ENCODE peak calls at places on chromosomes 12 and 14, in five cellular contexts. M is ovary, Z is A549, H is transverse colon, F is esophagus muscularis mucosa. W is an unnamed sample.

GRCh38 chr14:43900173-43900655 is 606.9 kb downstream of the FSCB start:
- DNase-seq in Z (no peak), M (no peak), F (no peak), H (no peak), W (no peak)

GRCh38 chr12:13032164-13032563 is 12.0 kb upstream of the FAM234B start:
- DNase-seq in Z (no peak), F (no peak), M (no peak), H (no peak), W (no peak)

GRCh38 chr14:99415496-99416281 is 65.0 kb downstream of the SETD3 start:
- DNase-seq in Z (peak), M (no peak), H (peak), F (no peak), W (peak)

GRCh38 chr12:17301544-17301943 is 695.6 kb upstream of the LMO3 start:
- DNase-seq in F (no peak), M (no peak), Z (no peak), H (no peak), W (no peak)

GRCh38 chr14:94665121-94665520 is 52.9 kb downstream of the SERPINA3 start:
- DNase-seq in M (no peak), F (no peak), Z (no peak), H (no peak), W (no peak)

GRCh38 chr14:38261620-38262019 is 5.7 kb upstream of the CLEC14A start:
- DNase-seq in F (no peak), M (no peak), Z (no peak), H (no peak), W (no peak)

GRCh38 chr14:54219281-54220121 is 177.3 kb upstream of the CDKN3 start:
- DNase-seq in F (no peak), H (no peak), M (no peak), Z (no peak), W (no peak)

GRCh38 chr12:14775652-14776020 is 27.6 kb downstream of the WBP11 start:
- DNase-seq in Z (no peak), M (no peak), H (no peak), F (no peak), W (no peak)

GRCh38 chr12:127125607-127126259 is 1141.2 kb upstream of the TMEM132C start:
- DNase-seq in H (peak), Z (peak), M (no peak), F (no peak), W (no peak)

GRCh38 chr12:108995370-108995992 is 25.4 kb downstream of the SVOP start:
- DNase-seq in H (no peak), Z (no peak), M (no peak), F (no peak), W (no peak)

GRCh38 chr14:89198544-89199329 is 218.3 kb downstream of the FOXN3 start:
- DNase-seq in M (no peak), H (no peak), Z (no peak), F (no peak), W (peak)

GRCh38 chr14:23865502-23865901 is 88.1 kb upstream of the DHRS4 start:
- DNase-seq in M (no peak), H (no peak), Z (no peak), F (no peak), W (no peak)

GRCh38 chr12:47319746-47320145 is 240.0 kb upstream of the AMIGO2 start:
- DNase-seq in M (no peak), H (no peak), F (no peak), Z (no peak), W (no peak)

GRCh38 chr14:101715209-101716076 is 46.1 kb upstream of the PPP2R5C start:
- DNase-seq in Z (no peak), H (no peak), M (no peak), F (peak), W (peak)

GRCh38 chr14:54867011-54867410 is 35.6 kb downstream of the GCH1 start:
- DNase-seq in Z (no peak), M (no peak), F (no peak), H (no peak), W (no peak)

GRCh38 chr14:25607095-25607657 is 557.2 kb upstream of the STXBP6 start:
- DNase-seq in Z (no peak), H (no peak), F (no peak), M (no peak), W (no peak)

GRCh38 chr12:27048822-27049752 is 26.7 kb downstream of the MED21 start:
- DNase-seq in M (no peak), Z (no peak), H (no peak), F (no peak), W (no peak)

GRCh38 chr14:90062852-90063539 is 1.2 kb downstream of the KCNK13 start:
- DNase-seq in F (peak), H (no peak), M (no peak), Z (no peak), W (no peak)

GRCh38 chr12:70327541-70327940 is 38.5 kb upstream of the KCNMB4 start:
- DNase-seq in Z (no peak), H (no peak), M (no peak), F (no peak), W (no peak)

GRCh38 chr12:121430821-121431415 is 31.0 kb downstream of the RNF34 start:
- DNase-seq in M (no peak), H (no peak), Z (no peak), F (no peak), W (no peak)

GRCh38 chr12:4214912-4215861 is 58.4 kb upstream of the CCND2 start:
- DNase-seq in Z (no peak), F (peak), H (peak), M (no peak), W (peak)

GRCh38 chr12:112134731-112135130 is 9.4 kb downstream of the TRAFD1 start:
- DNase-seq in H (no peak), Z (no peak), F (peak), M (no peak), W (no peak)

GRCh38 chr12:65612440-65612839 is 211.8 kb upstream of the HMGA2 start:
- DNase-seq in M (no peak), F (no peak), Z (no peak), H (no peak), W (no peak)

GRCh38 chr14:41872906-41873305 is 266.2 kb downstream of the LRFN5 start:
- DNase-seq in H (no peak), M (no peak), Z (no peak), F (no peak), W (no peak)

GRCh38 chr12:67832155-67832554 is 157.1 kb upstream of the IFNG-AS1 start:
- DNase-seq in H (no peak), F (no peak), Z (no peak), M (no peak), W (no peak)

GRCh38 chr12:121442028-121442948 is 42.4 kb downstream of the RNF34 start:
- DNase-seq in Z (no peak), F (no peak), M (no peak), H (no peak), W (no peak)

GRCh38 chr12:96120359-96121100 is 73.6 kb upstream of the ELK3 start:
- DNase-seq in Z (no peak), M (no peak), H (peak), F (no peak), W (no peak)

GRCh38 chr12:132285991-132286681 is 43.3 kb downstream of the GALNT9 start:
- DNase-seq in H (peak), F (no peak), M (peak), Z (no peak), W (peak)

GRCh38 chr14:100900837-100901390 is 2.6 kb downstream of the RTL1 start:
- DNase-seq in M (peak), F (peak), H (peak), Z (peak), W (no peak)

GRCh38 chr12:131357152-131357747 is 353.6 kb upstream of the SFSWAP start:
- DNase-seq in F (no peak), M (no peak), H (no peak), Z (no peak), W (no peak)

GRCh38 chr14:53493895-53494294 is 340.8 kb upstream of the DDHD1 start:
- DNase-seq in H (no peak), Z (no peak), F (no peak), M (no peak), W (no peak)

GRCh38 chr12:6766651-6767300 is 613 bp downstream of the PTMS start:
- DNase-seq in H (peak), M (peak), F (no peak), Z (peak), W (peak)
- TF ChIP-seq EP300 in H (no peak), M (no peak), F (no peak), Z (no peak), W (no peak)

GRCh38 chr12:102095677-102096263 is 24.1 kb downstream of the NUP37 start:
- DNase-seq in F (no peak), M (no peak), Z (peak), H (no peak), W (no peak)
- TF ChIP-seq CTCF in F (no peak), M (no peak), Z (peak), H (peak), W (no peak)

GRCh38 chr12:19130224-19131019 is 889 bp downstream of the PLEKHA5 start:
- DNase-seq in F (no peak), M (peak), H (peak), Z (peak), W (peak)
- TF ChIP-seq EP300 in F (no peak), M (no peak), H (no peak), Z (no peak), W (no peak)

DNA sequence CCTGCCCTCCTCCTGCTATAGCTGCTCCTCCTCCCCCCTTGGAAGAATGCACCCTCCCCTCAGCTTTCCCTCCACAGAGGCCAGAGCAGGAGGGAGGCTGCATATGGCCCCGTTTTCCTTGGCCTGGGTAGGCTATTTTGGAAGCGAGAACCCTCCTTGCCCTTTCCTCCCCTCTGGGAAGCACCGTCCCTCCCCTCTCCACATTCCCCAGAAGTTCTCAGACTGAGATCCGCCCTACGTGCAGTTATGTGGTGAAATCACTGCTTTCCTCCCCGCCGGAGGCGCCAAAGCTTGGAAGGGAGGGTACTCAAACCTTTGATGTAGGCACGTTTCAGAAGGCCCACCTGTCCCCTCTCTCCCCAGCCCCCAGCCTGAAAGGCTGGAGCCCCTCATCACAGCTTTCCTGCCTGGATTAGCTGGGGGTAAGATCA is 47.8 kb downstream of the SMUG1 start:
- DNase-seq in Z (no peak), F (no peak), H (no peak), M (peak), W (no peak)
- TF ChIP-seq CTCF in Z (no peak), F (no peak), H (no peak), M (no peak), W (no peak)